ENCODE peak calls at places on chromosomes 7 and 10, in nine cellular contexts. T is epithelial cell of esophagus, M is pancreas, S is WTC11, F is activated B cell treated with CpG ODN at 0.5 μM for 24 hours, H is PC-9, C is cardiac muscle cell, U is AG09319, O is BJ. J is an unnamed sample.

GRCh38 chr10:112839928-112840654 is 110.0 kb upstream of the TCF7L2 start:
- DNase-seq in T (no peak), M (no peak), S (no peak), F (no peak), H (no peak), C (no peak), U (no peak), O (no peak), J (no peak)

GRCh38 chr7:136942396-136942795 is 73.9 kb downstream of the CHRM2 start:
- DNase-seq in T (no peak), M (no peak), S (no peak), F (no peak), H (no peak), C (no peak), U (no peak), O (no peak), J (no peak)

GRCh38 chr10:124705021-124705740 is 39.0 kb downstream of the FAM53B start:
- DNase-seq in T (no peak), M (no peak), S (peak), F (no peak), H (no peak), C (no peak), U (no peak), O (no peak), J (no peak)

GRCh38 chr7:102883098-102883860 is 29.5 kb upstream of the LRRC17 start:
- DNase-seq in T (peak), M (no peak), S (no peak), F (no peak), H (peak), C (peak), U (no peak), O (no peak), J (no peak)

GRCh38 chr7:16939161-16939560 is 57.4 kb upstream of the AGR3 start:
- DNase-seq in T (peak), M (no peak), S (no peak), F (no peak), H (no peak), C (no peak), U (no peak), O (no peak), J (no peak)

GRCh38 chr7:76071316-76072242 is 23.7 kb downstream of the MDH2 start:
- DNase-seq in T (no peak), M (no peak), S (peak), F (no peak), H (no peak), C (peak), U (no peak), O (no peak), J (no peak)

GRCh38 chr10:70775679-70776454 is 9.3 kb downstream of the TBATA start:
- DNase-seq in T (no peak), M (no peak), S (no peak), F (no peak), H (no peak), C (no peak), U (no peak), O (no peak), J (no peak)

GRCh38 chr7:116148108-116148507 is 62.2 kb upstream of the TES start:
- DNase-seq in T (no peak), M (no peak), S (no peak), F (no peak), H (no peak), C (no peak), U (no peak), O (no peak), J (no peak)

GRCh38 chr10:92239185-92239599 is 51.7 kb downstream of the CPEB3 start:
- DNase-seq in T (no peak), M (no peak), S (no peak), F (no peak), H (peak), C (no peak), U (no peak), O (no peak), J (no peak)

GRCh38 chr10:84370268-84370667 is 41.9 kb downstream of the CCSER2 start:
- DNase-seq in T (no peak), M (no peak), S (no peak), F (no peak), H (no peak), C (no peak), U (no peak), O (no peak), J (no peak)

GRCh38 chr10:80414126-80414898 is 6.0 kb downstream of the PRXL2A start:
- DNase-seq in T (no peak), M (no peak), S (no peak), F (no peak), H (no peak), C (no peak), U (peak), O (no peak), J (no peak)

GRCh38 chr10:35780970-35781642 is 139.0 kb upstream of the FZD8 start:
- DNase-seq in T (peak), M (no peak), S (no peak), F (no peak), H (no peak), C (peak), U (no peak), O (no peak), J (no peak)

GRCh38 chr7:44634187-44634838 is 27.9 kb downstream of the OGDH start:
- DNase-seq in T (no peak), M (peak), S (no peak), F (no peak), H (no peak), C (no peak), U (no peak), O (no peak), J (no peak)

GRCh38 chr7:73865738-73866445 is 4.9 kb downstream of the TMEM270 start:
- DNase-seq in T (peak), M (no peak), S (peak), F (no peak), H (peak), C (peak), U (no peak), O (no peak), J (no peak)

GRCh38 chr7:117728858-117729257 is 144.4 kb downstream of the CTTNBP2 start:
- DNase-seq in T (no peak), M (no peak), S (no peak), F (no peak), H (no peak), C (no peak), U (no peak), O (no peak), J (no peak)

GRCh38 chr7:73828107-73828803 is 2.5 kb upstream of the CLDN4 start:
- DNase-seq in T (peak), M (no peak), S (no peak), F (no peak), H (peak), C (peak), U (no peak), O (no peak), J (no peak)

GRCh38 chr10:88157981-88158465 is 294.6 kb downstream of the PTEN start:
- DNase-seq in T (peak), M (no peak), S (no peak), F (no peak), H (no peak), C (peak), U (peak), O (peak), J (no peak)

GRCh38 chr7:70525991-70526390 is 606.0 kb upstream of the GALNT17 start:
- DNase-seq in T (peak), M (no peak), S (no peak), F (no peak), H (no peak), C (no peak), U (no peak), O (no peak), J (no peak)

GRCh38 chr10:7317799-7318446 is 92.9 kb downstream of the SFMBT2 start:
- DNase-seq in T (no peak), M (no peak), S (no peak), F (no peak), H (no peak), C (no peak), U (no peak), O (no peak), J (no peak)

GRCh38 chr7:137953692-137954470 is 48.0 kb downstream of the CREB3L2 start:
- DNase-seq in T (peak), M (no peak), S (no peak), F (no peak), H (peak), C (peak), U (no peak), O (no peak), J (no peak)

GRCh38 chr7:150431839-150432658 is 18.4 kb upstream of the GIMAP8 start:
- DNase-seq in T (no peak), M (no peak), S (no peak), F (no peak), H (no peak), C (no peak), U (no peak), O (no peak), J (peak)

GRCh38 chr7:106504207-106504606 is 156.8 kb downstream of the CCDC71L start:
- DNase-seq in T (no peak), M (no peak), S (no peak), F (no peak), H (no peak), C (no peak), U (no peak), O (no peak), J (no peak)

GRCh38 chr7:101669307-101669706 is 40.2 kb upstream of the MYL10 start:
- DNase-seq in T (no peak), M (no peak), S (peak), F (no peak), H (no peak), C (no peak), U (no peak), O (no peak), J (no peak)

GRCh38 chr10:48678041-48678440 is 6.6 kb upstream of the WDFY4 start:
- DNase-seq in T (no peak), M (no peak), S (no peak), F (no peak), H (no peak), C (no peak), U (no peak), O (no peak), J (no peak)

GRCh38 chr10:92695679-92696605 is 6.2 kb downstream of the HHEX start:
- DNase-seq in T (peak), M (peak), S (peak), F (no peak), H (no peak), C (peak), U (no peak), O (no peak), J (no peak)

GRCh38 chr10:79144341-79145173 is 75.8 kb downstream of the ZMIZ1 start:
- DNase-seq in T (no peak), M (no peak), S (no peak), F (no peak), H (no peak), C (no peak), U (no peak), O (no peak), J (no peak)

GRCh38 chr10:79140906-79141305 is 72.1 kb downstream of the ZMIZ1 start:
- DNase-seq in T (no peak), M (no peak), S (no peak), F (no peak), H (no peak), C (no peak), U (no peak), O (no peak), J (no peak)

GRCh38 chr10:79143879-79144278 is 75.1 kb downstream of the ZMIZ1 start:
- DNase-seq in T (no peak), M (no peak), S (no peak), F (no peak), H (no peak), C (no peak), U (no peak), O (no peak), J (peak)

GRCh38 chr10:79142064-79142491 is 73.3 kb downstream of the ZMIZ1 start:
- DNase-seq in T (no peak), M (no peak), S (no peak), F (no peak), H (no peak), C (peak), U (no peak), O (no peak), J (no peak)

GRCh38 chr10:79142522-79143309 is 74.0 kb downstream of the ZMIZ1 start:
- DNase-seq in T (no peak), M (no peak), S (no peak), F (no peak), H (no peak), C (no peak), U (no peak), O (no peak), J (no peak)
- TF ChIP-seq CTCF in T (no peak), M (no peak), S (no peak), F (no peak), H (no peak), C (no peak), U (no peak), O (peak), J (peak)

GRCh38 chr7:2038876-2039728 is 193.6 kb downstream of the MAD1L1 start:
- DNase-seq in T (peak), M (peak), S (peak), F (no peak), H (no peak), C (peak), U (no peak), O (no peak), J (no peak)
- TF ChIP-seq CTCF in T (no peak), M (no peak), S (no peak), F (no peak), H (no peak), C (no peak), U (no peak), O (no peak), J (no peak)

GRCh38 chr10:76315240-76315639 is 883.8 kb downstream of the LRMDA start:
- DNase-seq in T (no peak), M (no peak), S (peak), F (no peak), H (no peak), C (no peak), U (no peak), O (no peak), J (no peak)

GRCh38 chr10:76308946-76309529 is 877.6 kb downstream of the LRMDA start:
- DNase-seq in T (no peak), M (no peak), S (no peak), F (no peak), H (no peak), C (no peak), U (no peak), O (no peak), J (peak)

GRCh38 chr10:76309744-76310441 is 878.5 kb downstream of the LRMDA start:
- DNase-seq in T (no peak), M (no peak), S (no peak), F (no peak), H (no peak), C (peak), U (no peak), O (peak), J (no peak)

GRCh38 chr10:76310681-76311080 is 879.3 kb downstream of the LRMDA start:
- DNase-seq in T (no peak), M (no peak), S (no peak), F (no peak), H (no peak), C (no peak), U (no peak), O (no peak), J (no peak)

DNA sequence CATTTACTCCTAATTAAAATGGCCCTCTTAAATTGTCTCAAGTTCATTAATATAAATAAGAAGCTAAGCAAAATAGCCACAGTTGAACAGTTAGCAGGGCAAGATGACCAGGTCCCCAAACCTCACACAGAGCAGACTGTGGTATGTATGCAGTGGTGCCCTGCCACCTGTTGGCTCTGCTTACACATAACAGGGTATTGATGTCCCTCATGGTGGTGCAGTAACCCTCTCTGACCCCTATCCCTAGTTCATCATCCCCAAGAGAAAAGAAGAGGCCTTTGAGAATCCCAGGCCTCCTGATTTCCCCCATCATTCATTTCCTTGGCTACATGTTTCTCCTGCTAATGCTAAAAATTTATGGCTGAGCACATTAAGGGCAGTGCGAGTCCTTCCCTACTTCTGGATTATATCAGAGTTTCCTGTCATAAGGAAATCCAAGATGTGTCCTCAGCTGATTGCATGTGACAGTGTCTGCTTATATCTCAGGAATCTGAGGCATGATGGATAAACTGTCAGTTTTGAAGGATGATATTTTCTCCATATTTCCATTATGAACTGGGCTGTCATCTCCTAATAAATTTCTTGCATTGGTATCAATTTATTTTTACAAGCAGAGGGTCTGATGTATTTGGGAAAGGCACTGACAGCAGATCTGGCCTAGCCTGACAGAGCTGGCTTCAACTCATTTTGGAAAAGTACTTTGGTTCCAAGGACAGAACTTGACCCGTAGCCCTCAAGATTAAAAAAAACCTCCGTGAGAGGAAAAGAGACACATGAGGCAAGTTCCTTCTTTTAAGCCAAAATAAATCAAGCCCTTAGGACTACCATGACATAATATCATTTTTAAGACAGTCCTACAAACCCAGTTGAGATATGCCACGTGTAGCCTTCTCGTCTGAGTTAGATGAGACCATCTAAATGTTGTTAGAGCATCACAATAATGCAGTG is 880.6 kb downstream of the LRMDA start:
- DNase-seq in T (peak), M (peak), S (peak), F (no peak), H (peak), C (peak), U (no peak), O (no peak), J (no peak)
- TF ChIP-seq CTCF in T (peak), M (peak), S (peak), F (no peak), H (peak), C (peak), U (peak), O (peak), J (peak)

DNA sequence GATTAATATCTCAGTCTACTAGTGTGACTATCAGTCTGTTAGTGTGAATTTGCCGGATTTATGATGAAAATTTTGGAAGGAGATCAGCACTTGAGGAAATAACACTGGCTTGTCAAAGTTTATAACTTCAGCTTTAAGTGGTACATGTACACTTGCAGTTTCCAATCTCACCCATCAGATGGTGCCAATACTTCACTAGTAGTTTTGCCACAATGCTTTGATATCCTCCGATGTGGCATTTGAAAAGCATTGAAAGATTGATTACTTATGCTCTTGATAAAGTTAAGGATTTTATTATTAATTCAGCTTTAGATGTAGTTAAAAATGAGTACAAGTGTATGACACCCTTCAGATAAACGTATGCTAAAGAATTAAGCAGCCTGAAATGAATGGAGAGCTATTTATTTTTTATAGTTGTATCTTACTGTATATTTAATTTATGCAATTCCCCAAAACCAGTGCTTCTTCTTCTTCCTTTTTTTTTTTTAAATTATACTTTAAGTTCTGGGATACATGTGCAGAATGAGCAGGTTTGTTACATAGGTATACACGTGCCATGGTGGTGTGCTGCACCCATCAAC is 98.2 kb downstream of the ANLN start:
- DNase-seq in T (peak), M (no peak), S (no peak), F (no peak), H (peak), C (peak), U (peak), O (no peak), J (no peak)
- TF ChIP-seq CTCF in T (peak), M (peak), S (peak), F (no peak), H (peak), C (peak), U (peak), O (peak), J (peak)

DNA sequence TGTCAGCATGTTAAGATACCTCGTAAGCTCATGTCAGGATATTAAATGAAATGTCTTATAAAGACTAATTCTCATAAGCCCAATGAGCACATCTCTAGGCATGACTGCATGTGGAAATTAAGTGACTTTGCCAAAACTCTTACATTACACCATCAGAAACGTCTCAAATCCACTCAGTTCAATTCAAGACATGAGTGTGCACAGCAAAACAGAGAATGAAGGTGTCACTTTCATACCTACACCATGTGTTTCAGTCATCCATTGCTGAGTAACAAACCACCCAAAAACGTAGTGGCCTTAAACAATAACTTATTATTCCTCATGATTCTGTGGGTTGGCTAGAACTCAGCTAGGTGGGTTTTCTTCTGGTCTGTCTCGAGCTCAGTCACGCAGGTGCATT is 99.8 kb downstream of the ATE1 start:
- DNase-seq in T (no peak), M (no peak), S (no peak), F (no peak), H (no peak), C (no peak), U (no peak), O (no peak), J (no peak)
- TF ChIP-seq CTCF in T (no peak), M (no peak), S (no peak), F (no peak), H (no peak), C (no peak), U (no peak), O (no peak), J (no peak)

GRCh38 chr10:126465771-126466170 is 77.5 kb upstream of the ADAM12 start:
- DNase-seq in T (no peak), M (no peak), S (no peak), F (no peak), H (no peak), C (no peak), U (no peak), O (no peak), J (no peak)
- TF ChIP-seq CTCF in T (no peak), M (no peak), S (no peak), F (no peak), H (no peak), C (no peak), U (no peak), O (no peak), J (no peak)

GRCh38 chr7:18877874-18878273 is 239.6 kb downstream of the TWIST1 start:
- DNase-seq in T (no peak), M (no peak), S (no peak), F (no peak), H (no peak), C (no peak), U (no peak), O (no peak), J (no peak)

GRCh38 chr7:18874875-18875274 is 242.6 kb downstream of the TWIST1 start:
- DNase-seq in T (no peak), M (no peak), S (no peak), F (no peak), H (no peak), C (peak), U (no peak), O (no peak), J (no peak)

GRCh38 chr7:18872344-18872743 is 245.1 kb downstream of the TWIST1 start:
- DNase-seq in T (no peak), M (no peak), S (no peak), F (no peak), H (no peak), C (no peak), U (no peak), O (no peak), J (no peak)

GRCh38 chr7:18873674-18874341 is 243.6 kb downstream of the TWIST1 start:
- DNase-seq in T (peak), M (no peak), S (peak), F (no peak), H (no peak), C (peak), U (no peak), O (peak), J (no peak)
- TF ChIP-seq CTCF in T (peak), M (no peak), S (peak), F (no peak), H (no peak), C (peak), U (peak), O (peak), J (peak)

GRCh38 chr7:97845622-97846203 is 26.5 kb downstream of the ASNS start:
- DNase-seq in T (peak), M (no peak), S (no peak), F (no peak), H (no peak), C (peak), U (no peak), O (no peak), J (no peak)
- TF ChIP-seq CTCF in T (peak), M (peak), S (no peak), F (no peak), H (peak), C (peak), U (peak), O (peak), J (peak)